ENCODE peak calls at places on chromosomes 6 and 20, in four cellular contexts. A, J, O and R are unnamed samples.
A peak's percentile ranks its signal among the peaks of the same experiment; 100 is the strongest.

GRCh38 chr6:76682842-76683241 is 610.4 kb upstream of the IMPG1 start:
- DNase-seq in O (no peak), J (no peak), A (no peak), R (no peak)

GRCh38 chr6:127918506-127919427 is 17.9 kb upstream of the THEMIS start:
- DNase-seq in J (no peak), O (no peak), A (no peak), R (no peak)

GRCh38 chr6:20699402-20699801 is 165.1 kb downstream of the CDKAL1 start:
- DNase-seq in O (no peak), A (no peak), J (no peak), R (no peak)

GRCh38 chr6:157090736-157091135 is 232.6 kb downstream of the TMEM242 start:
- DNase-seq in A (no peak), J (no peak), O (no peak), R (no peak)

GRCh38 chr20:54793270-54793992 is 318.0 kb downstream of the DOK5 start:
- DNase-seq in J (no peak), A (no peak), O (no peak), R (no peak)

GRCh38 chr20:36491901-36492617 is 49.3 kb upstream of the MYL9 start:
- DNase-seq in J (no peak), A (no peak), O (peak; percentile 90), R (no peak)

GRCh38 chr6:42142118-42142835 is at the start of gene C6orf132:
- DNase-seq in A (peak; percentile 34), O (no peak), J (peak; percentile 94), R (no peak)

GRCh38 chr6:3247255-3248146 is 11.2 kb upstream of the PSMG4 start:
- DNase-seq in J (no peak), A (peak; percentile 65), O (no peak), R (peak; percentile 91)

GRCh38 chr6:89950879-89951391 is 56.7 kb downstream of the GJA10 start:
- DNase-seq in J (no peak), O (no peak), A (no peak), R (no peak)

DNA sequence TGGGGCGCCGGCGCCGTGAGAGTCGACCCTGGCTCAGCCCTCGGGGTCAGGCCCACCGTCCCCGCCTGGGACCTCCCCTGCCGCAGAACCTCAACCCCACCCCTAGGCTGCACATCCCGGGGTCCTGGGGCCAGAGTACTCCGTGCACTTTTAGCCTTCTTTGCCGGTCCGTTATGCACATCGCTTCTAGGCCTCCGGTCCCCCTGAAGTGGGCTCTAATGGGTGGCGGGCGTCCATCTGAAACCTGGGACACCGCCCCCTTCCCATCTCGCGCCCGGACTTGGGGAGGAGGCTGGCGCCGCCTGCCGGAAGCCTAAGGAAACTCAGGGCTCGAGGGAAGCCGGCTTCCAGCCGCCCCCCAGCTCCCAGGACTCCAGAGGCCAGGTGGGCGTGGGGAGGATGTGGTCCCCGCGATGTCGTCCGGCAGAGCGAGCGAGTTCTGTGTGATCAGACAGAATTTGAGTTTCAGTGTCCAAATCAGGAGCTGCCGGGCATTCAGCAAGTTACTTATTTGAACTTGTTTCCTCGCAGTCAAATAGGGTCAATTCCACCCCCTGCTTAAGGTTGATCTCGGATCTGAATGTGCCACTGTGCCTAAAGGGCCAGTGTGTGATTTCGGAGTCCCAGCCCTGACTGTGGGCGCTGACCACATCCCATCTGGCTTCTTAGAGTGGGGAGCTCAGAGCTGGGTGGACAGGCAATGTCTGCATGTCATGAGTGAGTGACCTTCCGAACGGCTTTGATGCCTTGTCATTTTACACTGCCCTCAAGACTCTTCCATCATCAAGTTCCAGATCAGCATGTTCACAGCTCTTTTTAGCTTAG is 47.6 kb downstream of the CPXM1 start:
- DNase-seq in O (peak; percentile 83), J (peak; percentile 75), A (peak; percentile 52), R (peak; percentile 68)
- TF ChIP-seq CTCF in O (peak; percentile 69), J (peak; percentile 49), A (peak; percentile 51), R (no peak)

GRCh38 chr20:38170219-38170902 is 5.3 kb upstream of the TGM2 start:
- DNase-seq in A (no peak), J (no peak), O (no peak), R (peak; percentile 33)
- H3K27ac ChIP-seq in A (peak overlapping the region; percentile 46), J (no peak overlapping the region), O (no peak overlapping the region), R (no peak overlapping the region)

DNA sequence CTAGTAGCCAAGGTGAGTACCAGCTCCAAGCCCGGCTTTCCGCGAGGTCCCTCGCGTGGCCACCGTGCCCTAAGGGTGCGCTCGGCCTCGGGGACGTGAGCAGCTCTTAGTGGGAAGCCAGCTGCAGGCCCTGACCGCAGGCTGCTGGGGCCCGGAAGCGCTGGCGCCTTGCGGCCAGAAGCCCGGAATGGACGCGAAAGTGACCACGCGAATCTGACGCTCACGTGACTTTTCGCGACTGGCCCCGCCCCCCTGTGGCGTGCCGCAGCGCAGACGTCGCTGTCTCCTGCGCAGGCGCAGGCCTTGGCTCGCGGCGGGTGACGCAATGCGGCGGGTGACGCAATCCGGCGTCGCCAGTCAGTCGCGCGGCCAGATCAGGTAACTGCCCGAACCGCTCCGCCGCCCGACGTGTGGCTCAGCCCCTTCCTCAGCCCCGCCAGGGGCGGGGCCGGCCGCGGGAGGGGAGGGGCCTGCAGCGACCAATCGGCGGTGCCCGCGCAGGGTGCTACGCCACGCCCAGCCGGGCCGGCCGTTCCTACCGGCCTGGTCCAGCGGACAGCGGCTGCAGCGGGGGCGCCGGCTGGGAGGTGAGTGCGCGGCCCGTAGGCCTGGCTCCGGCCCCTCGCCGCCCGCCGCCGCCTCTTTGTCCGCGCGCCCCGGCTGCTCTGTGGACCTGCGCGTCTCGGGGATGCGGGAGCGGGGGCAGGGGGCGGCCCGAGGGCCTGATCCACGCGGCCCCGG is at the start of gene GZF1:
- DNase-seq in O (peak; percentile 100), A (peak; percentile 100), J (peak; percentile 99), R (peak; percentile 99)
- TF ChIP-seq CTCF in O (peak; percentile 79), A (peak; percentile 40), J (no peak), R (no peak)

GRCh38 chr6:139475231-139475630 is 100.8 kb upstream of the CITED2 start:
- DNase-seq in A (no peak), O (no peak), J (no peak), R (no peak)

GRCh38 chr6:139474145-139475108 is 100.0 kb upstream of the CITED2 start:
- DNase-seq in J (no peak), O (peak; percentile 48), A (no peak), R (peak; percentile 70)

GRCh38 chr6:139472341-139473038 is 98.0 kb upstream of the CITED2 start:
- DNase-seq in A (no peak), J (no peak), O (no peak), R (no peak)

GRCh38 chr6:139473731-139474130 is 99.3 kb upstream of the CITED2 start:
- DNase-seq in O (no peak), A (no peak), J (no peak), R (no peak)

DNA sequence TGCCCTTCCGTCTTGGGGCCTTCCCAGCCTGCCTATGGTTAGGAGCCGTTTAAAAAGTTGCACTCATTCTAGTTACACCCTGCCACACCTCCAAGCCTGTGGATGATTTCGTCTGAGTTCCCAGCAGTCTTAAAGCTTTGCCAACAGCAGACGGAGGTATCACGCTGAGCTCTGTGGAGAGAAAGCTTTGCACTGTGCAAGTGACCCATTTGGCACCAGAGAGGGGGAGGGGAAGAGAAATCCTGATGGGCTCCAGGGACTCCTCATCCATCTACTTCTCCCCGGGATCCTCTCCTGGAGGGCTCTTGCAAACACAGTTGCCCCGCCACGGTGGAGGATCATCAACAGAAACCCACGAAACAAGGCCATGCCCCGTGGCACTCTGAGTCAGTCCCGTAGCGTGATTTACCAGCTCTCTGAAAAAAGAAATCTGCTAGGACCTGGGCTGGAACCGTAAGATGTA is 98.8 kb upstream of the CITED2 start:
- DNase-seq in J (no peak), O (no peak), A (peak; percentile 22), R (peak; percentile 66)
- H3K27ac ChIP-seq in J (peak overlapping the region; percentile 74), O (no peak overlapping the region), A (peak overlapping the region; percentile 68), R (peak overlapping the region; percentile 80)

GRCh38 chr6:43493230-43493629 is 15.9 kb downstream of the TJAP1 start:
- DNase-seq in J (no peak), O (no peak), A (no peak), R (no peak)
- TF ChIP-seq CTCF in J (no peak), O (no peak), A (no peak), R (no peak)

DNA sequence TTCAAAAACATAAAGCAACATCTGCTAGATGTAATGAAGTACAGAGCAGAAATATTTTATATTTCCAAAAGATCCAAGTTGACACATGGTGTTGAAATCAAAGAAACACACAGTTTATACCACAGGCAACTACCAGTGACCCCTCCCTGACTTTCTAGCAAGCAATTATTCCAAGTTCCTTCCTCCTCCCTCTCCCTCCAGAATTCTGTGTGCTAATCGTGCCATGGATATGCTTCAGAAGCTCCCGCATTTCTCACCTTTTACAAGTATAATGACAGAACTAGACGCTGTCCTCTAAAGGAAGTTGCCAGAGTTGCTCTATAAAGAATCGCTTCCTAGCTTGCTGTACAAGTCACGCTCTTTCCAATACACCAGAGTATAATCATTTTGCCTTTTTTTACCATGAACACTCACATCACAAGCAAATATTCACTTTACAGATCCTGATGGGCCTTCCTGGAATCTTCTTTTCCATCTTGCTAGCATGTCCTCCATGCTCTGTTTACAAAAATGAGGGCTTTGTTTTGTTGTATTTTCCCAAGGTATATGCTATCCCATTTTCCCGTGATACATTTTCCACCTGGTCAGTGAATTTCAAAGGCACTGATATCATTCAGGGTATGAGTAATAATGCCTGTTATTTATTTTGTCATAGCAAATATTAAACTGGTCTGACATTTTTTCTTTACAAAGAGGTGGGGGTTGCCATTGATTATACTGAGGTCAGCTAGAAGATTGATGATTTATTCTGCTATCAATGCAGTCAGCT is 64.4 kb downstream of the ARHGAP18 start:
- DNase-seq in A (no peak), J (no peak), O (no peak), R (no peak)
- H3K27ac ChIP-seq in A (peak overlapping the region; percentile 29), J (peak overlapping the region; percentile 87), O (no peak overlapping the region), R (no peak overlapping the region)

GRCh38 chr20:18904624-18905023 is 91.0 kb downstream of the SCP2D1 start:
- DNase-seq in A (peak; percentile 21), J (no peak), O (no peak), R (no peak)
- TF ChIP-seq CTCF in A (no peak), J (no peak), O (peak; percentile 17), R (peak; percentile 6)

GRCh38 chr6:10099086-10099499 is 315.8 kb downstream of the TFAP2A start:
- DNase-seq in J (peak; percentile 80), A (no peak), O (no peak), R (no peak)
- H3K27ac ChIP-seq in J (no peak overlapping the region), A (no peak overlapping the region), O (no peak overlapping the region), R (no peak overlapping the region)

GRCh38 chr6:15752820-15753219 is 90.0 kb upstream of the DTNBP1 start:
- DNase-seq in A (no peak), J (no peak), O (no peak), R (no peak)
- TF ChIP-seq CTCF in A (no peak), J (no peak), O (no peak), R (no peak)